ENCODE peak calls at places on chromosomes 11 and 22, in five cellular contexts. One of them, this sample, is unnamed.

GRCh38 chr11:35717520-35717919 is 54.9 kb downstream of the TRIM44 start:
- DNase-seq in GM12865: peak
- DNase-seq in sigmoid colon: no peak
- DNase-seq in HFF-Myc: no peak
- DNase-seq in cardiac muscle cell: no peak
- DNase-seq in this sample: no peak

GRCh38 chr11:115676206-115676605 is 172.0 kb upstream of the CADM1 start:
- DNase-seq in GM12865: peak
- DNase-seq in sigmoid colon: peak
- DNase-seq in HFF-Myc: no peak
- DNase-seq in cardiac muscle cell: no peak
- DNase-seq in this sample: no peak

GRCh38 chr22:36253523-36254490 is 874 bp downstream of the APOL1 start:
- DNase-seq in GM12865: no peak
- DNase-seq in sigmoid colon: peak
- DNase-seq in HFF-Myc: no peak
- DNase-seq in cardiac muscle cell: peak
- DNase-seq in this sample: no peak

GRCh38 chr11:827146-827860 is 416 bp upstream of the CRACR2B start:
- DNase-seq in GM12865: peak
- DNase-seq in sigmoid colon: no peak
- DNase-seq in HFF-Myc: no peak
- DNase-seq in cardiac muscle cell: no peak
- DNase-seq in this sample: no peak

GRCh38 chr22:29625090-29625825 is 21.8 kb downstream of the NF2 start:
- DNase-seq in GM12865: peak
- DNase-seq in sigmoid colon: peak
- DNase-seq in HFF-Myc: peak
- DNase-seq in cardiac muscle cell: peak
- DNase-seq in this sample: peak

GRCh38 chr11:100098560-100098959 is 588.5 kb upstream of the ARHGAP42 start:
- DNase-seq in GM12865: no peak
- DNase-seq in sigmoid colon: no peak
- DNase-seq in HFF-Myc: no peak
- DNase-seq in cardiac muscle cell: peak
- DNase-seq in this sample: no peak

GRCh38 chr11:15663778-15664218 is 549.1 kb downstream of the INSC start:
- DNase-seq in GM12865: no peak
- DNase-seq in sigmoid colon: no peak
- DNase-seq in HFF-Myc: no peak
- DNase-seq in cardiac muscle cell: no peak
- DNase-seq in this sample: no peak

GRCh38 chr11:59802639-59803176 is 7.9 kb downstream of the MRPL16 start:
- DNase-seq in GM12865: peak
- DNase-seq in sigmoid colon: no peak
- DNase-seq in HFF-Myc: no peak
- DNase-seq in cardiac muscle cell: peak
- DNase-seq in this sample: no peak

GRCh38 chr22:27046126-27046525 is 388.7 kb downstream of the MIAT start:
- DNase-seq in GM12865: no peak
- DNase-seq in sigmoid colon: no peak
- DNase-seq in HFF-Myc: no peak
- DNase-seq in cardiac muscle cell: no peak
- DNase-seq in this sample: no peak

GRCh38 chr11:57251491-57252104 is 14.5 kb upstream of the APLNR start:
- DNase-seq in GM12865: no peak
- DNase-seq in sigmoid colon: no peak
- DNase-seq in HFF-Myc: no peak
- DNase-seq in cardiac muscle cell: peak
- DNase-seq in this sample: no peak

GRCh38 chr11:86990520-86990919 is 35.3 kb upstream of the FZD4 start:
- DNase-seq in GM12865: no peak
- DNase-seq in sigmoid colon: no peak
- DNase-seq in HFF-Myc: no peak
- DNase-seq in cardiac muscle cell: peak
- DNase-seq in this sample: peak

GRCh38 chr11:76186776-76187279 is 19.5 kb downstream of the WNT11 start:
- DNase-seq in GM12865: no peak
- DNase-seq in sigmoid colon: no peak
- DNase-seq in HFF-Myc: no peak
- DNase-seq in cardiac muscle cell: no peak
- DNase-seq in this sample: no peak

GRCh38 chr22:42990131-42990838 is 24.7 kb downstream of the PACSIN2 start:
- DNase-seq in GM12865: no peak
- DNase-seq in sigmoid colon: peak
- DNase-seq in HFF-Myc: no peak
- DNase-seq in cardiac muscle cell: peak
- DNase-seq in this sample: no peak

GRCh38 chr11:22317656-22318055 is 20.5 kb upstream of the SLC17A6 start:
- DNase-seq in GM12865: no peak
- DNase-seq in sigmoid colon: no peak
- DNase-seq in HFF-Myc: no peak
- DNase-seq in cardiac muscle cell: no peak
- DNase-seq in this sample: no peak

GRCh38 chr11:399731-400211 is 5.8 kb downstream of the PKP3 start:
- DNase-seq in GM12865: no peak
- DNase-seq in sigmoid colon: no peak
- DNase-seq in HFF-Myc: no peak
- DNase-seq in cardiac muscle cell: no peak
- DNase-seq in this sample: no peak

DNA sequence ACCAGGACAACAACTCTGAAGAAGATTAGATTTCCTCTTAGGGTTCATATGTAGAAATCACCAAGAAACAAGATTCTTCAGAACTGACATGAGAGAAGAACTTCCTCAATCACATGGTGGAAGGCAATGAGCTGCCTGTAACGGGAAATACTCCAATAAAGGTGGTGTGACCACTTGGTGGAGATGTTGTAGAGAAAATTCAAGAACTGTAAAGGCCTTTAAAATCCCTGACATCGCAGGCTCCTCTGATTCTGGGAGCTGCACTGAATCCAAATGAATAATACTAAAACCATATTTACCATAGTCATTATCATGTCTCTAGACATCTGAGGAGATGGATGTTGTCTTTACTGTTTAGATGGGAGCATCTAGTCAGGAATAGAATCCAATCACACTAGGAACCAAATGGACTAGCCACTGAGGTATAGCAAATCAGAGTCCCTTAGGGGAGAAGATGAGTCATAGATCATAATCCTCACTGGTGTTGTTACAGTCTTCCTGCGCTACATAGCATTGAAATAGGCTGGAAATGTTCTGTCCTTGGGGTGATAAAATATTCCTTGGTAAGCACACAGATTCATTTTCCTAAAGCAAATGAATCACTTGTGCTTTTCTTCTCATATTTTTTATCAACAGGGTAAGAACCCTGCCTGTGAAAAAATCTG is 321.6 kb upstream of the TENM4 start:
- DNase-seq in GM12865: no peak
- DNase-seq in sigmoid colon: no peak
- DNase-seq in HFF-Myc: no peak
- DNase-seq in cardiac muscle cell: no peak
- DNase-seq in this sample: no peak
- TF ChIP-seq CTCF in GM12865: no peak
- TF ChIP-seq CTCF in sigmoid colon: no peak
- TF ChIP-seq CTCF in HFF-Myc: no peak
- TF ChIP-seq CTCF in cardiac muscle cell: no peak
- TF ChIP-seq CTCF in this sample: no peak

DNA sequence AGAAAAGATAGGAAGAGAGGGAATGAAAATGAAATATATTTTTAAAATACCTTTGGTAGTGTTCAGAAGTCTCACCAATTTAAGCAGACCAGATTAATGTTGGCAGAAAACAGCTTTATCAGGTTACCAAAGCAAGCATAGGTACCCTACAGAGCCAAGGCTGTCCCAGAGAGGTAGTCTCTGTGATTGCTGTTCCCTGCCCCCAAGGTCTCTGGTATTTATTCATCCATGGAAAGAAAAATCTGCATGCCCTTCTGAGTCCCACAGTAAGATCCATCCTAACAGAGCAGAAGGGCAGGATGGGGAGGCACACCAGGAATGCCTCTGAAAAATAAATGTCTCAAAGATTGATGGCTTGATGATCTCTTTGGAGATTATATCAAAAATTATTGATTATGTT is 122.8 kb downstream of the FAT3 start:
- DNase-seq in GM12865: no peak
- DNase-seq in sigmoid colon: no peak
- DNase-seq in HFF-Myc: no peak
- DNase-seq in cardiac muscle cell: no peak
- DNase-seq in this sample: no peak
- TF ChIP-seq CTCF in GM12865: no peak
- TF ChIP-seq CTCF in sigmoid colon: no peak
- TF ChIP-seq CTCF in HFF-Myc: no peak
- TF ChIP-seq CTCF in cardiac muscle cell: no peak
- TF ChIP-seq CTCF in this sample: no peak

GRCh38 chr11:64776875-64777274 is 1.5 kb downstream of the SF1 start:
- DNase-seq in GM12865: no peak
- DNase-seq in sigmoid colon: peak
- DNase-seq in HFF-Myc: no peak
- DNase-seq in cardiac muscle cell: no peak
- DNase-seq in this sample: no peak

GRCh38 chr11:64776425-64776824 is 1.9 kb downstream of the SF1 start:
- DNase-seq in GM12865: no peak
- DNase-seq in sigmoid colon: no peak
- DNase-seq in HFF-Myc: no peak
- DNase-seq in cardiac muscle cell: no peak
- DNase-seq in this sample: no peak

GRCh38 chr11:64777449-64778222 is 706 bp downstream of the SF1 start:
- DNase-seq in GM12865: peak
- DNase-seq in sigmoid colon: peak
- DNase-seq in HFF-Myc: no peak
- DNase-seq in cardiac muscle cell: peak
- DNase-seq in this sample: peak

GRCh38 chr11:64778223-64778472 is 194 bp downstream of the SF1 start:
- DNase-seq in GM12865: no peak
- DNase-seq in sigmoid colon: no peak
- DNase-seq in HFF-Myc: no peak
- DNase-seq in cardiac muscle cell: no peak
- DNase-seq in this sample: no peak

DNA sequence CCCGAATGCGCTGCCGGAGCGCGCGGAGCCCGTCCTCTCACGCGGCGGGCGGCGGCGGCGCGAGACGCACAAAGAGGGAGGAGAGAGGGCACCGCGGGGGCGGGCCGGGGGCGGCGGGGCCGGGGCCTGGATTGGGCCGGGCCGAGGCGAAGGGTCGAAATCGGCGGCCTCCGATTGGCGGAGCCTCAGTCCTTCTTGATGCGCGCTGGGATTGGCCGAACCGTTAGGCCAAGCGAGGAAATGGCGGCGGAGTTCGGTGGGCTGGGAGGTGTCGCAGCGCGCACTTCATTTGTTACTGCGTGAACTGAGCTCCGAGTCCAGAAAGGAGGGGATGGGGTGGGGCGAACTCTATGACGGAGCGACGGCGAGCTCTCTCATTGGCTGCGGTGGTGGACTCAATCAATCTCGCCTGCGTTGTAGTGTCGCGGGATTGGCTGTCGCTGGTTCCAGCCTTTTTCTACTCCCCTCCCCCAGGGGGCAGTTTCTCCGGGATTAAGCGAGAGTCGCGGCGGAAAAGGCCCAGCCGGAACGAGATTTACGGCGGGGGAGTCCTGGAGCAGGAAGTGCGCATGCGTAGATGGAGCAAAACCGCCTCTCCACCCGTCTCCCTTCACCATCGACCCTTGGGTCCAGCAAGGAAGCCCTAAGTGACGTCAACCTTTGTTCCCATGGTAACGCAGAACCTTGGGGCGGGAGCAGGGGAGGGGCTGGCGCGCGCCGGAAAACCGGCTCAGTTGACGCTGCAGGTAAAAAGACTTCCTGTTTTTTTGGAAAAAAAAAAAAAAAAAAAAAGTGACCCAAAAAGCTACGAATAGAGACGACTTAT is at the start of gene SF1:
- DNase-seq in GM12865: peak
- DNase-seq in sigmoid colon: peak
- DNase-seq in HFF-Myc: peak
- DNase-seq in cardiac muscle cell: peak
- DNase-seq in this sample: peak
- TF ChIP-seq CTCF in GM12865: no peak
- TF ChIP-seq CTCF in sigmoid colon: no peak
- TF ChIP-seq CTCF in HFF-Myc: peak
- TF ChIP-seq CTCF in cardiac muscle cell: peak
- TF ChIP-seq CTCF in this sample: no peak

DNA sequence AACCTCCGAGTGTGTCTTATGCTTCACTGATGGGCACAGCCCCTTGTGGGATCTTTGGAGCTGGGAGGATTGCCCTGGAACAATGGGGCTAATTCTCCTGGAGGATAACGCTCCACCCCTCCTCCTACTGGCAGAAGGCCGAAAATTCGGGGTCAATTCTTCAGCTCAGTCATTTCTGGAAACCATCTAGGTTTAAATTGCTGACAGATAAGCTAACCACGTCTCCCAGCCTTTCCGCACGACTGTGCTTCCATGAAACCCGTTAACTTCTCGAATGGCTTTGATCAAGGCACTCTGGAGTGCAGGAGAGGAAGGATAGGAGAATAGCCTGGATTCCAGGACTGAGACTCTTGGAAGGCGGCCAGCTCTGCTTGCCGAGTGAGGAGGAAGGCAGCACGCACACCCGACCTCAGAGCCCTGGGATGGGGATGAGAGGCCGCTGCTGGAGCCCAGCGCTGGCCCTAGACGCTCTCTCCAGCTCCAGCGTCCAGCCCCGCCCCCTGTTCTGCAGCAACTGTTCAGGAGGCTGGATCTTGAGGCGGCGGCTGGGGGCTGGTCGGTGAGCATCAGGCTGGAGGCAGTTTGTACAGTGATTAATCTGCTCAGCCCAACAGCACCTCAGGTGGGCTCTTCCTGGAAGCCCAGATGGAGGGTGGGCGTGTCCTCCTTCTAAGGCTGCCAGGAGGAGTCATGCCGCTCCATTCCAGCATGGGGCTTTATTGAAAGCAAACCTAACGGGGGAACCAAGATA is 176.7 kb upstream of the NCAM1 start:
- DNase-seq in GM12865: no peak
- DNase-seq in sigmoid colon: peak
- DNase-seq in HFF-Myc: no peak
- DNase-seq in cardiac muscle cell: peak
- DNase-seq in this sample: peak
- TF ChIP-seq CTCF in GM12865: no peak
- TF ChIP-seq CTCF in sigmoid colon: no peak
- TF ChIP-seq CTCF in HFF-Myc: no peak
- TF ChIP-seq CTCF in cardiac muscle cell: peak
- TF ChIP-seq CTCF in this sample: no peak

GRCh38 chr11:118175031-118175531 is 1.4 kb downstream of the SCN2B start:
- DNase-seq in GM12865: no peak
- DNase-seq in sigmoid colon: no peak
- DNase-seq in HFF-Myc: no peak
- DNase-seq in cardiac muscle cell: peak
- DNase-seq in this sample: peak
- TF ChIP-seq CTCF in GM12865: no peak
- TF ChIP-seq CTCF in sigmoid colon: no peak
- TF ChIP-seq CTCF in HFF-Myc: no peak
- TF ChIP-seq CTCF in cardiac muscle cell: no peak
- TF ChIP-seq CTCF in this sample: no peak

This sample was measured in AG09319.